ENCODE peak calls at places on chromosomes 5 and 9, in eight cellular contexts. One of them, this sample, is unnamed.

GRCh38 chr5:69527128-69527745 is 32.8 kb upstream of the GTF2H2C start:
- DNase-seq in endothelial cell: no peak
- DNase-seq in RWPE1: no peak
- DNase-seq in progenitor cell of endocrine pancreas: no peak
- DNase-seq in nephron progenitor cell: no peak
- DNase-seq in type B pancreatic cell: no peak
- DNase-seq in astrocyte of the spinal cord: no peak
- DNase-seq in mammary epithelial cell: no peak
- DNase-seq in this sample: no peak

GRCh38 chr9:34332370-34332964 is 3.1 kb downstream of the NUDT2 start:
- DNase-seq in endothelial cell: peak; percentile 31
- DNase-seq in RWPE1: peak; percentile 38
- DNase-seq in progenitor cell of endocrine pancreas: no peak
- DNase-seq in nephron progenitor cell: no peak
- DNase-seq in type B pancreatic cell: no peak
- DNase-seq in astrocyte of the spinal cord: peak; percentile 46
- DNase-seq in mammary epithelial cell: peak; percentile 54
- DNase-seq in this sample: no peak

GRCh38 chr9:131008909-131009618 is at the start of gene LAMC3:
- DNase-seq in endothelial cell: peak; percentile 57
- DNase-seq in RWPE1: peak; percentile 69
- DNase-seq in progenitor cell of endocrine pancreas: no peak
- DNase-seq in nephron progenitor cell: peak; percentile 69
- DNase-seq in type B pancreatic cell: no peak
- DNase-seq in astrocyte of the spinal cord: no peak
- DNase-seq in mammary epithelial cell: no peak
- DNase-seq in this sample: no peak

GRCh38 chr5:123754903-123755302 is 242.9 kb downstream of the CSNK1G3 start:
- DNase-seq in endothelial cell: no peak
- DNase-seq in RWPE1: no peak
- DNase-seq in progenitor cell of endocrine pancreas: no peak
- DNase-seq in nephron progenitor cell: no peak
- DNase-seq in type B pancreatic cell: no peak
- DNase-seq in astrocyte of the spinal cord: peak; percentile 41
- DNase-seq in mammary epithelial cell: no peak
- DNase-seq in this sample: no peak

GRCh38 chr9:98075332-98075805 is 18.8 kb downstream of the NANS start:
- DNase-seq in endothelial cell: no peak
- DNase-seq in RWPE1: peak; percentile 83
- DNase-seq in progenitor cell of endocrine pancreas: no peak
- DNase-seq in nephron progenitor cell: no peak
- DNase-seq in type B pancreatic cell: no peak
- DNase-seq in astrocyte of the spinal cord: peak; percentile 63
- DNase-seq in mammary epithelial cell: peak; percentile 27
- DNase-seq in this sample: no peak

GRCh38 chr5:107893642-107894041 is 222.9 kb upstream of the EFNA5 start:
- DNase-seq in endothelial cell: no peak
- DNase-seq in RWPE1: peak; percentile 60
- DNase-seq in progenitor cell of endocrine pancreas: no peak
- DNase-seq in nephron progenitor cell: no peak
- DNase-seq in type B pancreatic cell: no peak
- DNase-seq in astrocyte of the spinal cord: peak; percentile 68
- DNase-seq in mammary epithelial cell: peak; percentile 57
- DNase-seq in this sample: no peak

GRCh38 chr9:97475079-97475478 is 26.4 kb upstream of the TMOD1 start:
- DNase-seq in endothelial cell: no peak
- DNase-seq in RWPE1: no peak
- DNase-seq in progenitor cell of endocrine pancreas: no peak
- DNase-seq in nephron progenitor cell: no peak
- DNase-seq in type B pancreatic cell: no peak
- DNase-seq in astrocyte of the spinal cord: peak; percentile 10
- DNase-seq in mammary epithelial cell: no peak
- DNase-seq in this sample: no peak

GRCh38 chr9:124062172-124062571 is 50.6 kb downstream of the LHX2 start:
- DNase-seq in endothelial cell: no peak
- DNase-seq in RWPE1: no peak
- DNase-seq in progenitor cell of endocrine pancreas: no peak
- DNase-seq in nephron progenitor cell: no peak
- DNase-seq in type B pancreatic cell: no peak
- DNase-seq in astrocyte of the spinal cord: no peak
- DNase-seq in mammary epithelial cell: no peak
- DNase-seq in this sample: no peak

GRCh38 chr9:31776471-31776870 is 608.0 kb upstream of the ACO1 start:
- DNase-seq in endothelial cell: no peak
- DNase-seq in RWPE1: no peak
- DNase-seq in progenitor cell of endocrine pancreas: no peak
- DNase-seq in nephron progenitor cell: no peak
- DNase-seq in type B pancreatic cell: no peak
- DNase-seq in astrocyte of the spinal cord: peak; percentile 6
- DNase-seq in mammary epithelial cell: peak; percentile 26
- DNase-seq in this sample: no peak

GRCh38 chr9:95736370-95736769 is 139.1 kb upstream of the ERCC6L2 start:
- DNase-seq in endothelial cell: peak; percentile 20
- DNase-seq in RWPE1: peak; percentile 24
- DNase-seq in progenitor cell of endocrine pancreas: no peak
- DNase-seq in nephron progenitor cell: no peak
- DNase-seq in type B pancreatic cell: no peak
- DNase-seq in astrocyte of the spinal cord: no peak
- DNase-seq in mammary epithelial cell: no peak
- DNase-seq in this sample: no peak

GRCh38 chr5:150428106-150428876 is 15.6 kb upstream of the CD74 start:
- DNase-seq in endothelial cell: no peak
- DNase-seq in RWPE1: no peak
- DNase-seq in progenitor cell of endocrine pancreas: no peak
- DNase-seq in nephron progenitor cell: no peak
- DNase-seq in type B pancreatic cell: no peak
- DNase-seq in astrocyte of the spinal cord: peak; percentile 41
- DNase-seq in mammary epithelial cell: no peak
- DNase-seq in this sample: no peak

GRCh38 chr5:127892467-127893207 is 189.4 kb downstream of the CCDC192 start:
- DNase-seq in endothelial cell: no peak
- DNase-seq in RWPE1: peak; percentile 57
- DNase-seq in progenitor cell of endocrine pancreas: no peak
- DNase-seq in nephron progenitor cell: no peak
- DNase-seq in type B pancreatic cell: no peak
- DNase-seq in astrocyte of the spinal cord: peak; percentile 59
- DNase-seq in mammary epithelial cell: peak; percentile 89
- DNase-seq in this sample: no peak

GRCh38 chr9:36765077-36765390 is 192.3 kb downstream of the MELK start:
- DNase-seq in endothelial cell: no peak
- DNase-seq in RWPE1: no peak
- DNase-seq in progenitor cell of endocrine pancreas: no peak
- DNase-seq in nephron progenitor cell: peak; percentile 22
- DNase-seq in type B pancreatic cell: no peak
- DNase-seq in astrocyte of the spinal cord: no peak
- DNase-seq in mammary epithelial cell: no peak
- DNase-seq in this sample: peak; percentile 30

GRCh38 chr9:19201899-19202891 is 28.3 kb upstream of the DENND4C start:
- DNase-seq in endothelial cell: no peak
- DNase-seq in RWPE1: no peak
- DNase-seq in progenitor cell of endocrine pancreas: peak; percentile 34
- DNase-seq in nephron progenitor cell: peak; percentile 36
- DNase-seq in type B pancreatic cell: no peak
- DNase-seq in astrocyte of the spinal cord: no peak
- DNase-seq in mammary epithelial cell: no peak
- DNase-seq in this sample: no peak

GRCh38 chr5:113663879-113664278 is 150.4 kb downstream of the YTHDC2 start:
- DNase-seq in endothelial cell: peak; percentile 64
- DNase-seq in RWPE1: no peak
- DNase-seq in progenitor cell of endocrine pancreas: peak; percentile 12
- DNase-seq in nephron progenitor cell: no peak
- DNase-seq in type B pancreatic cell: no peak
- DNase-seq in astrocyte of the spinal cord: peak; percentile 49
- DNase-seq in mammary epithelial cell: peak; percentile 39
- DNase-seq in this sample: peak; percentile 63

GRCh38 chr5:75463726-75464125 is 47.7 kb downstream of the CERT1 start:
- DNase-seq in endothelial cell: no peak
- DNase-seq in RWPE1: peak; percentile 23
- DNase-seq in progenitor cell of endocrine pancreas: no peak
- DNase-seq in nephron progenitor cell: no peak
- DNase-seq in type B pancreatic cell: no peak
- DNase-seq in astrocyte of the spinal cord: no peak
- DNase-seq in mammary epithelial cell: peak; percentile 45
- DNase-seq in this sample: no peak

GRCh38 chr5:67164856-67165523 is 31.6 kb downstream of the CD180 start:
- DNase-seq in endothelial cell: no peak
- DNase-seq in RWPE1: no peak
- DNase-seq in progenitor cell of endocrine pancreas: no peak
- DNase-seq in nephron progenitor cell: no peak
- DNase-seq in type B pancreatic cell: no peak
- DNase-seq in astrocyte of the spinal cord: no peak
- DNase-seq in mammary epithelial cell: no peak
- DNase-seq in this sample: no peak

GRCh38 chr9:33447404-33448158 is at the start of gene AQP3:
- DNase-seq in endothelial cell: peak; percentile 69
- DNase-seq in RWPE1: peak; percentile 47
- DNase-seq in progenitor cell of endocrine pancreas: peak; percentile 36
- DNase-seq in nephron progenitor cell: peak; percentile 82
- DNase-seq in type B pancreatic cell: peak; percentile 76
- DNase-seq in astrocyte of the spinal cord: peak; percentile 29
- DNase-seq in mammary epithelial cell: peak; percentile 44
- DNase-seq in this sample: peak; percentile 93

GRCh38 chr5:37034955-37035354 is 158.4 kb downstream of the NIPBL start:
- DNase-seq in endothelial cell: no peak
- DNase-seq in RWPE1: no peak
- DNase-seq in progenitor cell of endocrine pancreas: no peak
- DNase-seq in nephron progenitor cell: no peak
- DNase-seq in type B pancreatic cell: no peak
- DNase-seq in astrocyte of the spinal cord: no peak
- DNase-seq in mammary epithelial cell: no peak
- DNase-seq in this sample: no peak

GRCh38 chr5:25515525-25515924 is 870.7 kb upstream of the CDH10 start:
- DNase-seq in endothelial cell: no peak
- DNase-seq in RWPE1: no peak
- DNase-seq in progenitor cell of endocrine pancreas: no peak
- DNase-seq in nephron progenitor cell: no peak
- DNase-seq in type B pancreatic cell: no peak
- DNase-seq in astrocyte of the spinal cord: no peak
- DNase-seq in mammary epithelial cell: no peak
- DNase-seq in this sample: no peak

GRCh38 chr5:80711938-80712337 is 57.2 kb upstream of the DHFR start:
- DNase-seq in endothelial cell: peak; percentile 39
- DNase-seq in RWPE1: peak; percentile 34
- DNase-seq in progenitor cell of endocrine pancreas: no peak
- DNase-seq in nephron progenitor cell: peak; percentile 29
- DNase-seq in type B pancreatic cell: no peak
- DNase-seq in astrocyte of the spinal cord: peak; percentile 28
- DNase-seq in mammary epithelial cell: peak; percentile 10
- DNase-seq in this sample: peak; percentile 64

GRCh38 chr5:37668524-37669047 is 171.3 kb downstream of the GDNF start:
- DNase-seq in endothelial cell: no peak
- DNase-seq in RWPE1: peak; percentile 89
- DNase-seq in progenitor cell of endocrine pancreas: no peak
- DNase-seq in nephron progenitor cell: no peak
- DNase-seq in type B pancreatic cell: no peak
- DNase-seq in astrocyte of the spinal cord: peak; percentile 98
- DNase-seq in mammary epithelial cell: peak; percentile 96
- DNase-seq in this sample: no peak

GRCh38 chr5:89417990-89418820 is 535.2 kb upstream of the MEF2C start:
- DNase-seq in endothelial cell: no peak
- DNase-seq in RWPE1: no peak
- DNase-seq in progenitor cell of endocrine pancreas: no peak
- DNase-seq in nephron progenitor cell: no peak
- DNase-seq in type B pancreatic cell: no peak
- DNase-seq in astrocyte of the spinal cord: peak; percentile 51
- DNase-seq in mammary epithelial cell: no peak
- DNase-seq in this sample: no peak

GRCh38 chr5:143054480-143054941 is 284.3 kb downstream of the ARHGAP26 start:
- DNase-seq in endothelial cell: no peak
- DNase-seq in RWPE1: no peak
- DNase-seq in progenitor cell of endocrine pancreas: no peak
- DNase-seq in nephron progenitor cell: no peak
- DNase-seq in type B pancreatic cell: no peak
- DNase-seq in astrocyte of the spinal cord: no peak
- DNase-seq in mammary epithelial cell: no peak
- DNase-seq in this sample: no peak

GRCh38 chr9:446074-446699 is 231.5 kb downstream of the DOCK8 start:
- DNase-seq in endothelial cell: no peak
- DNase-seq in RWPE1: no peak
- DNase-seq in progenitor cell of endocrine pancreas: no peak
- DNase-seq in nephron progenitor cell: no peak
- DNase-seq in type B pancreatic cell: no peak
- DNase-seq in astrocyte of the spinal cord: no peak
- DNase-seq in mammary epithelial cell: no peak
- DNase-seq in this sample: no peak

DNA sequence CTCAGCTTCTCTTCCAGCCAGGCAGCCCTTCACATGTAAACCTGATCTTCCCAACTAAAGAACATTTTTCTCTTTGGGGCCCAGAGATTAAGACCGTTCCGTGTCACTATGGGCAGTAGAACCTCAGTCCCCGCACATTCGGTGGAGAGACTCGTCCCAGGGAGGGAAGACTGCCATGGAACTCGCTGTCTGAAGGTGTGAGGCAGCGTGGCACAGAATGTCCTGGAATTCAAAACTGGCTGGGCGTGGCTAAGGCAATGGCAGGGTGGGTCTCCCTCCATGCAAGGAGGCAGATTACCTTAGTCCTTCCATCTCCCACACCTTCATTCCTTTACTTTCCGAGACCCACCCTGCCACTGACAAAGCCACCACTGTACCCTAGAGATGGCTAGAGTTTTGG is 57.4 kb upstream of the ZNF354A start:
- DNase-seq in endothelial cell: no peak
- DNase-seq in RWPE1: peak; percentile 4
- DNase-seq in progenitor cell of endocrine pancreas: no peak
- DNase-seq in nephron progenitor cell: no peak
- DNase-seq in type B pancreatic cell: no peak
- DNase-seq in astrocyte of the spinal cord: no peak
- DNase-seq in mammary epithelial cell: no peak
- DNase-seq in this sample: no peak
- TF ChIP-seq CTCF in endothelial cell: no peak
- TF ChIP-seq CTCF in RWPE1: no peak
- TF ChIP-seq CTCF in progenitor cell of endocrine pancreas: no peak
- TF ChIP-seq CTCF in nephron progenitor cell: no peak
- TF ChIP-seq CTCF in type B pancreatic cell: no peak
- TF ChIP-seq CTCF in astrocyte of the spinal cord: no peak
- TF ChIP-seq CTCF in mammary epithelial cell: no peak
- TF ChIP-seq CTCF in this sample: no peak

GRCh38 chr9:118522093-118523028 is 818.2 kb downstream of the TLR4 start:
- DNase-seq in endothelial cell: peak; percentile 60
- DNase-seq in RWPE1: peak; percentile 25
- DNase-seq in progenitor cell of endocrine pancreas: peak; percentile 30
- DNase-seq in nephron progenitor cell: peak; percentile 64
- DNase-seq in type B pancreatic cell: no peak
- DNase-seq in astrocyte of the spinal cord: peak; percentile 67
- DNase-seq in mammary epithelial cell: peak; percentile 45
- DNase-seq in this sample: peak; percentile 74
- TF ChIP-seq CTCF in endothelial cell: peak; percentile 71
- TF ChIP-seq CTCF in RWPE1: peak; percentile 41
- TF ChIP-seq CTCF in progenitor cell of endocrine pancreas: peak; percentile 77
- TF ChIP-seq CTCF in nephron progenitor cell: peak; percentile 72
- TF ChIP-seq CTCF in type B pancreatic cell: peak; percentile 79
- TF ChIP-seq CTCF in astrocyte of the spinal cord: peak; percentile 86
- TF ChIP-seq CTCF in mammary epithelial cell: peak; percentile 80
- TF ChIP-seq CTCF in this sample: peak; percentile 79

GRCh38 chr5:93596676-93597441 is 13.8 kb downstream of the NR2F1 start:
- DNase-seq in endothelial cell: no peak
- DNase-seq in RWPE1: peak; percentile 77
- DNase-seq in progenitor cell of endocrine pancreas: no peak
- DNase-seq in nephron progenitor cell: peak; percentile 57
- DNase-seq in type B pancreatic cell: no peak
- DNase-seq in astrocyte of the spinal cord: peak; percentile 32
- DNase-seq in mammary epithelial cell: peak; percentile 16
- DNase-seq in this sample: peak; percentile 25
- TF ChIP-seq CTCF in endothelial cell: no peak
- TF ChIP-seq CTCF in RWPE1: no peak
- TF ChIP-seq CTCF in progenitor cell of endocrine pancreas: peak; percentile 41
- TF ChIP-seq CTCF in nephron progenitor cell: peak; percentile 31
- TF ChIP-seq CTCF in type B pancreatic cell: peak; percentile 34
- TF ChIP-seq CTCF in astrocyte of the spinal cord: peak; percentile 21
- TF ChIP-seq CTCF in mammary epithelial cell: no peak
- TF ChIP-seq CTCF in this sample: no peak

GRCh38 chr9:119365291-119366027 is 3.8 kb downstream of the BRINP1 start:
- DNase-seq in endothelial cell: peak; percentile 74
- DNase-seq in RWPE1: no peak
- DNase-seq in progenitor cell of endocrine pancreas: peak; percentile 36
- DNase-seq in nephron progenitor cell: peak; percentile 68
- DNase-seq in type B pancreatic cell: no peak
- DNase-seq in astrocyte of the spinal cord: peak; percentile 9
- DNase-seq in mammary epithelial cell: peak; percentile 40
- DNase-seq in this sample: peak; percentile 72
- TF ChIP-seq CTCF in endothelial cell: peak; percentile 61
- TF ChIP-seq CTCF in RWPE1: peak; percentile 27
- TF ChIP-seq CTCF in progenitor cell of endocrine pancreas: peak; percentile 83
- TF ChIP-seq CTCF in nephron progenitor cell: peak; percentile 74
- TF ChIP-seq CTCF in type B pancreatic cell: peak; percentile 88
- TF ChIP-seq CTCF in astrocyte of the spinal cord: peak; percentile 54
- TF ChIP-seq CTCF in mammary epithelial cell: peak; percentile 83
- TF ChIP-seq CTCF in this sample: peak; percentile 72